ENCODE peak calls at places on chromosomes 3 and 15, in five cellular contexts. One of them, this sample, is unnamed.

GRCh38 chr3:194270627-194271458 is 80.3 kb downstream of the CPN2 start:
- DNase-seq in fibroblast of mammary gland: peak
- DNase-seq in lower lobe of right lung: peak
- DNase-seq in BE2C: peak
- DNase-seq in DND-41: no peak
- DNase-seq in this sample: peak

GRCh38 chr3:179421500-179421899 is 29.8 kb downstream of the GNB4 start:
- DNase-seq in fibroblast of mammary gland: peak
- DNase-seq in lower lobe of right lung: no peak
- DNase-seq in BE2C: peak
- DNase-seq in DND-41: no peak
- DNase-seq in this sample: peak

GRCh38 chr3:129336093-129336706 is 57.5 kb downstream of the HMCES start:
- DNase-seq in fibroblast of mammary gland: no peak
- DNase-seq in lower lobe of right lung: no peak
- DNase-seq in BE2C: no peak
- DNase-seq in DND-41: no peak
- DNase-seq in this sample: no peak

GRCh38 chr15:63403254-63403945 is 21.8 kb upstream of the CA12 start:
- DNase-seq in fibroblast of mammary gland: no peak
- DNase-seq in lower lobe of right lung: no peak
- DNase-seq in BE2C: no peak
- DNase-seq in DND-41: no peak
- DNase-seq in this sample: peak

GRCh38 chr3:197756704-197757103 is 7.0 kb downstream of the FYTTD1 start:
- DNase-seq in fibroblast of mammary gland: no peak
- DNase-seq in lower lobe of right lung: no peak
- DNase-seq in BE2C: no peak
- DNase-seq in DND-41: no peak
- DNase-seq in this sample: no peak

GRCh38 chr15:79283252-79284048 is 928 bp downstream of the ANKRD34C start:
- DNase-seq in fibroblast of mammary gland: peak
- DNase-seq in lower lobe of right lung: no peak
- DNase-seq in BE2C: peak
- DNase-seq in DND-41: peak
- DNase-seq in this sample: peak

GRCh38 chr15:46304320-46304719 is 669.5 kb downstream of the SQOR start:
- DNase-seq in fibroblast of mammary gland: peak
- DNase-seq in lower lobe of right lung: no peak
- DNase-seq in BE2C: peak
- DNase-seq in DND-41: peak
- DNase-seq in this sample: no peak

GRCh38 chr3:153783106-153783505 is 338.1 kb upstream of the ARHGEF26 start:
- DNase-seq in fibroblast of mammary gland: peak
- DNase-seq in lower lobe of right lung: no peak
- DNase-seq in BE2C: no peak
- DNase-seq in DND-41: no peak
- DNase-seq in this sample: no peak

GRCh38 chr3:10219737-10220136 is 28.5 kb upstream of the TATDN2 start:
- DNase-seq in fibroblast of mammary gland: no peak
- DNase-seq in lower lobe of right lung: no peak
- DNase-seq in BE2C: no peak
- DNase-seq in DND-41: no peak
- DNase-seq in this sample: no peak

GRCh38 chr15:48578965-48579364 is 66.5 kb downstream of the FBN1 start:
- DNase-seq in fibroblast of mammary gland: no peak
- DNase-seq in lower lobe of right lung: no peak
- DNase-seq in BE2C: no peak
- DNase-seq in DND-41: no peak
- DNase-seq in this sample: no peak

GRCh38 chr3:161914703-161915102 is 418.1 kb downstream of the OTOL1 start:
- DNase-seq in fibroblast of mammary gland: peak
- DNase-seq in lower lobe of right lung: no peak
- DNase-seq in BE2C: peak
- DNase-seq in DND-41: peak
- DNase-seq in this sample: peak

GRCh38 chr3:28612232-28612631 is 263.6 kb upstream of the AZI2 start:
- DNase-seq in fibroblast of mammary gland: no peak
- DNase-seq in lower lobe of right lung: no peak
- DNase-seq in BE2C: no peak
- DNase-seq in DND-41: no peak
- DNase-seq in this sample: no peak

GRCh38 chr3:58005662-58006061 is 2.6 kb upstream of the FLNB start:
- DNase-seq in fibroblast of mammary gland: peak
- DNase-seq in lower lobe of right lung: no peak
- DNase-seq in BE2C: no peak
- DNase-seq in DND-41: no peak
- DNase-seq in this sample: peak

GRCh38 chr3:67357610-67358458 is 296.6 kb downstream of the SUCLG2 start:
- DNase-seq in fibroblast of mammary gland: peak
- DNase-seq in lower lobe of right lung: no peak
- DNase-seq in BE2C: peak
- DNase-seq in DND-41: no peak
- DNase-seq in this sample: peak

GRCh38 chr3:186283096-186283495 is 78.9 kb downstream of the DGKG start:
- DNase-seq in fibroblast of mammary gland: peak
- DNase-seq in lower lobe of right lung: no peak
- DNase-seq in BE2C: no peak
- DNase-seq in DND-41: no peak
- DNase-seq in this sample: no peak

GRCh38 chr3:133393691-133394474 is 6.0 kb upstream of the BFSP2 start:
- DNase-seq in fibroblast of mammary gland: peak
- DNase-seq in lower lobe of right lung: no peak
- DNase-seq in BE2C: no peak
- DNase-seq in DND-41: no peak
- DNase-seq in this sample: no peak

GRCh38 chr3:9108876-9109569 is 140.4 kb downstream of the SRGAP3 start:
- DNase-seq in fibroblast of mammary gland: peak
- DNase-seq in lower lobe of right lung: no peak
- DNase-seq in BE2C: no peak
- DNase-seq in DND-41: no peak
- DNase-seq in this sample: no peak

GRCh38 chr3:49602877-49603411 is 48.7 kb downstream of the BSN start:
- DNase-seq in fibroblast of mammary gland: no peak
- DNase-seq in lower lobe of right lung: no peak
- DNase-seq in BE2C: no peak
- DNase-seq in DND-41: no peak
- DNase-seq in this sample: no peak

GRCh38 chr3:63331520-63331919 is 53.4 kb downstream of the SYNPR start:
- DNase-seq in fibroblast of mammary gland: no peak
- DNase-seq in lower lobe of right lung: no peak
- DNase-seq in BE2C: no peak
- DNase-seq in DND-41: no peak
- DNase-seq in this sample: no peak

GRCh38 chr3:63328386-63328785 is 50.3 kb downstream of the SYNPR start:
- DNase-seq in fibroblast of mammary gland: peak
- DNase-seq in lower lobe of right lung: no peak
- DNase-seq in BE2C: no peak
- DNase-seq in DND-41: no peak
- DNase-seq in this sample: peak

DNA sequence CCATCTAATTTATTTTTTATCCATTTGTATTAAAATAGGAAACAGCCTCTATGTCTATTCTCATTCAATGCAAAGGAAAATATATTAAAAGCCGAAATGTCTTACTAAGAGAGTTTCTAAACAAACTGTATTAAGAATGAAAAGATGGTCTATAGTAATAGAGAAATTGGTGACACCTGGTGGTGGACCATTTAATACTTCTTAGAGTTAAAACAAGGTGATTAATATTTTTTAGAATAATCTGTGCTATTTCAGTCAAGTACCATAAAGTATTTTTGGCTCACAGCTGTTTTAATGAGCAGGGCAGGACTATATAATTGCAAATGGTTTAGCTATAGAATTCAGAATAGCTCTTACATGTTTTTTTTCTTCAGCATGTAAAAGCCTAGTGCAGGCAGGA is 55.7 kb downstream of the SYNPR start:
- DNase-seq in fibroblast of mammary gland: peak
- DNase-seq in lower lobe of right lung: no peak
- DNase-seq in BE2C: no peak
- DNase-seq in DND-41: no peak
- DNase-seq in this sample: no peak
- TF ChIP-seq CTCF in fibroblast of mammary gland: peak
- TF ChIP-seq CTCF in lower lobe of right lung: no peak
- TF ChIP-seq CTCF in BE2C: peak
- TF ChIP-seq CTCF in DND-41: peak
- TF ChIP-seq CTCF in this sample: no peak

GRCh38 chr3:16508242-16508575 is 5.3 kb downstream of the RFTN1 start:
- DNase-seq in fibroblast of mammary gland: no peak
- DNase-seq in lower lobe of right lung: no peak
- DNase-seq in BE2C: no peak
- DNase-seq in DND-41: no peak
- DNase-seq in this sample: no peak

GRCh38 chr3:16507540-16508241 is 5.8 kb downstream of the RFTN1 start:
- DNase-seq in fibroblast of mammary gland: no peak
- DNase-seq in lower lobe of right lung: no peak
- DNase-seq in BE2C: no peak
- DNase-seq in DND-41: no peak
- DNase-seq in this sample: no peak

GRCh38 chr3:16509721-16510619 is 3.5 kb downstream of the RFTN1 start:
- DNase-seq in fibroblast of mammary gland: no peak
- DNase-seq in lower lobe of right lung: no peak
- DNase-seq in BE2C: no peak
- DNase-seq in DND-41: no peak
- DNase-seq in this sample: no peak

GRCh38 chr3:16506884-16507409 is 6.6 kb downstream of the RFTN1 start:
- DNase-seq in fibroblast of mammary gland: no peak
- DNase-seq in lower lobe of right lung: no peak
- DNase-seq in BE2C: no peak
- DNase-seq in DND-41: no peak
- DNase-seq in this sample: no peak

GRCh38 chr3:16508591-16508995 is 4.9 kb downstream of the RFTN1 start:
- DNase-seq in fibroblast of mammary gland: peak
- DNase-seq in lower lobe of right lung: no peak
- DNase-seq in BE2C: no peak
- DNase-seq in DND-41: no peak
- DNase-seq in this sample: peak
- H3K4me3 ChIP-seq in fibroblast of mammary gland: no peak
- H3K4me3 ChIP-seq in lower lobe of right lung: no peak
- H3K4me3 ChIP-seq in BE2C: no peak
- H3K4me3 ChIP-seq in DND-41: no peak
- H3K4me3 ChIP-seq in this sample: no peak

GRCh38 chr15:20349774-20350498 is 191.7 kb downstream of the GOLGA6L6 start:
- DNase-seq in fibroblast of mammary gland: no peak
- DNase-seq in lower lobe of right lung: peak
- DNase-seq in BE2C: no peak
- DNase-seq in DND-41: peak
- DNase-seq in this sample: no peak
- TF ChIP-seq CTCF in fibroblast of mammary gland: no peak
- TF ChIP-seq CTCF in lower lobe of right lung: no peak
- TF ChIP-seq CTCF in BE2C: no peak
- TF ChIP-seq CTCF in DND-41: no peak
- TF ChIP-seq CTCF in this sample: no peak

DNA sequence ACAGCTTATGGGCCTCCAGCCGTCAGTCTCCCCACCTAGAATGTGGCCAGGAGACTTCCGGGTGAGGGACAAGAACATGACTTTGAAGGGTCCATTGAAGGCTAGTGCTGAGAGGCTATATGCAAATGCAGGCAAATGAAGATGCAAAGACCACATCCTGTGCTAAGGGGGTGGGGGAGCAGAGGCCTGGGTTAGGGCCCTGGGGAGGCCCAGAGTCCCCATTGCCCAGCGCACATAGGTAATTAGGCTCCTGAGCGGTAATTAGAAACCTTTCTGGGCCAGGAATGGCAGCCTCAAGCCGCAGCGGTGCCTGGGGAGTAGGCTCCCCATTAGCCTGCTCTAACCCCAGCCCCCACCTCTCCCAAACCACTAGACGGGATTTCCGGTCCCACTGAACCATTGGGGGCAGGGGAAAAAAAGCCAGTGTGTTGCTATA is 6.9 kb downstream of the CSK start:
- DNase-seq in fibroblast of mammary gland: no peak
- DNase-seq in lower lobe of right lung: no peak
- DNase-seq in BE2C: no peak
- DNase-seq in DND-41: peak
- DNase-seq in this sample: no peak
- H3K4me3 ChIP-seq in fibroblast of mammary gland: no peak
- H3K4me3 ChIP-seq in lower lobe of right lung: peak
- H3K4me3 ChIP-seq in BE2C: no peak
- H3K4me3 ChIP-seq in DND-41: no peak
- H3K4me3 ChIP-seq in this sample: no peak

GRCh38 chr3:97736928-97737327 is 27.6 kb upstream of the ARL6 start:
- DNase-seq in fibroblast of mammary gland: no peak
- DNase-seq in lower lobe of right lung: no peak
- DNase-seq in BE2C: peak
- DNase-seq in DND-41: no peak
- DNase-seq in this sample: no peak
- TF ChIP-seq CTCF in fibroblast of mammary gland: no peak
- TF ChIP-seq CTCF in lower lobe of right lung: no peak
- TF ChIP-seq CTCF in BE2C: no peak
- TF ChIP-seq CTCF in DND-41: no peak
- TF ChIP-seq CTCF in this sample: no peak

GRCh38 chr3:63980830-63981498 is 42.3 kb downstream of the PSMD6 start:
- DNase-seq in fibroblast of mammary gland: no peak
- DNase-seq in lower lobe of right lung: no peak
- DNase-seq in BE2C: no peak
- DNase-seq in DND-41: no peak
- DNase-seq in this sample: no peak

GRCh38 chr3:63977893-63978292 is 45.4 kb downstream of the PSMD6 start:
- DNase-seq in fibroblast of mammary gland: peak
- DNase-seq in lower lobe of right lung: no peak
- DNase-seq in BE2C: no peak
- DNase-seq in DND-41: no peak
- DNase-seq in this sample: no peak

GRCh38 chr3:63979093-63979492 is 44.2 kb downstream of the PSMD6 start:
- DNase-seq in fibroblast of mammary gland: peak
- DNase-seq in lower lobe of right lung: no peak
- DNase-seq in BE2C: no peak
- DNase-seq in DND-41: no peak
- DNase-seq in this sample: peak

GRCh38 chr3:63981980-63982379 is 41.3 kb downstream of the PSMD6 start:
- DNase-seq in fibroblast of mammary gland: no peak
- DNase-seq in lower lobe of right lung: no peak
- DNase-seq in BE2C: no peak
- DNase-seq in DND-41: no peak
- DNase-seq in this sample: no peak

DNA sequence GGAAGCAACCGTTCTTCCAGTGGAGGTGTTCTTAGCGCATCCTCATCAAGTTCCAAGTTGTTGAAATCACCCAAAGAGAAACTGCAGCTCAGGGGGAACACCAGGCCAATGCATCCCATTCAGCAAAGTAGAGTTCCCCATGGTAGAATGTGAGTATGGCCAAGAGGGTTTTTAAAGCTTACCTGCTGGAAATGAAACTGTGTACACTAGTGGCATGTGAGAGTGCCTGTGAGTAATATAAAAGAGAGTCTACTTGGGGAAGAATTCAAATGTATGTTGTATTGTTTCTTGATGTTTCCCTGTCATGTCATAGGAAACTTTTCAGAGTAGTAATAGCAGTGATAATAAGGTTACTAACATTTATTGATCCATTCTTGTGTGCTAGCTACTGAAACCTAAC is 43.3 kb downstream of the PSMD6 start:
- DNase-seq in fibroblast of mammary gland: no peak
- DNase-seq in lower lobe of right lung: no peak
- DNase-seq in BE2C: no peak
- DNase-seq in DND-41: no peak
- DNase-seq in this sample: no peak
- H3K4me3 ChIP-seq in fibroblast of mammary gland: no peak
- H3K4me3 ChIP-seq in lower lobe of right lung: peak
- H3K4me3 ChIP-seq in BE2C: no peak
- H3K4me3 ChIP-seq in DND-41: no peak
- H3K4me3 ChIP-seq in this sample: no peak

GRCh38 chr3:139520028-139520737 is 19.4 kb downstream of the RBP1 start:
- DNase-seq in fibroblast of mammary gland: peak
- DNase-seq in lower lobe of right lung: no peak
- DNase-seq in BE2C: peak
- DNase-seq in DND-41: peak
- DNase-seq in this sample: no peak
- TF ChIP-seq CTCF in fibroblast of mammary gland: peak
- TF ChIP-seq CTCF in lower lobe of right lung: peak
- TF ChIP-seq CTCF in BE2C: peak
- TF ChIP-seq CTCF in DND-41: peak
- TF ChIP-seq CTCF in this sample: no peak